ENCODE peak calls at places on chromosomes 6 and 20, in nine cellular contexts. N is PC-9, U is occipital lobe, A is right cardiac atrium, Y is fibroblast of mammary gland, B is head of caudate nucleus, R is DMS153, M is A172, G is Calu3. Q is an unnamed sample.

GRCh38 chr6:142786476-142786875 is 158.5 kb downstream of the HIVEP2 start:
- DNase-seq in N (no peak), U (no peak), A (no peak), Y (peak), B (no peak), R (no peak), M (peak), G (no peak), Q (no peak)

GRCh38 chr20:29874476-29875202 is 1382.8 kb upstream of the DEFB115 start:
- DNase-seq in N (no peak), U (no peak), A (peak), Y (no peak), B (no peak), R (no peak), M (no peak), G (no peak), Q (no peak)

GRCh38 chr20:48783533-48784272 is 44.1 kb downstream of the PREX1 start:
- DNase-seq in N (no peak), U (no peak), A (no peak), Y (no peak), B (no peak), R (no peak), M (no peak), G (no peak), Q (no peak)

GRCh38 chr6:159107451-159108260 is 61.5 kb upstream of the FNDC1 start:
- DNase-seq in N (no peak), U (no peak), A (no peak), Y (no peak), B (no peak), R (peak), M (no peak), G (no peak), Q (no peak)

GRCh38 chr6:106444777-106445507 is 84.4 kb downstream of the CRYBG1 start:
- DNase-seq in N (peak), U (no peak), A (no peak), Y (peak), B (peak), R (peak), M (peak), G (peak), Q (no peak)

GRCh38 chr6:130366011-130366963 is at the start of gene TMEM200A:
- DNase-seq in N (no peak), U (peak), A (peak), Y (peak), B (peak), R (no peak), M (peak), G (peak), Q (peak)

GRCh38 chr6:99297415-99297814 is 52.1 kb downstream of the FAXC start:
- DNase-seq in N (no peak), U (no peak), A (no peak), Y (no peak), B (no peak), R (no peak), M (no peak), G (no peak), Q (no peak)

GRCh38 chr20:44597930-44598329 is 15.6 kb downstream of the PKIG start:
- DNase-seq in N (no peak), U (no peak), A (peak), Y (no peak), B (no peak), R (no peak), M (no peak), G (no peak), Q (peak)

GRCh38 chr20:709421-709820 is 33.8 kb upstream of the SCRT2 start:
- DNase-seq in N (no peak), U (no peak), A (peak), Y (peak), B (no peak), R (peak), M (no peak), G (no peak), Q (peak)

GRCh38 chr6:165986647-165987482 is 180.8 kb downstream of the TBXT start:
- DNase-seq in N (no peak), U (no peak), A (no peak), Y (peak), B (no peak), R (no peak), M (no peak), G (peak), Q (peak)

GRCh38 chr20:3748073-3748472 is 15.6 kb downstream of the HSPA12B start:
- DNase-seq in N (no peak), U (no peak), A (peak), Y (no peak), B (no peak), R (no peak), M (no peak), G (no peak), Q (no peak)

GRCh38 chr6:132130530-132131298 is 179.5 kb upstream of the CCN2 start:
- DNase-seq in N (no peak), U (no peak), A (peak), Y (peak), B (no peak), R (no peak), M (peak), G (no peak), Q (peak)

GRCh38 chr20:63500151-63500901 is 1.4 kb upstream of the EEF1A2 start:
- DNase-seq in N (no peak), U (no peak), A (no peak), Y (no peak), B (no peak), R (no peak), M (no peak), G (no peak), Q (peak)

GRCh38 chr6:140441256-140441655 is 1066.8 kb upstream of the CITED2 start:
- DNase-seq in N (peak), U (no peak), A (peak), Y (peak), B (no peak), R (no peak), M (peak), G (peak), Q (peak)

GRCh38 chr6:45930419-45931059 is 85.1 kb downstream of the CLIC5 start:
- DNase-seq in N (peak), U (peak), A (peak), Y (peak), B (peak), R (peak), M (peak), G (peak), Q (peak)

GRCh38 chr6:47780510-47781356 is 1.1 kb upstream of the OPN5 start:
- DNase-seq in N (peak), U (no peak), A (no peak), Y (peak), B (peak), R (peak), M (peak), G (peak), Q (peak)

GRCh38 chr6:6696867-6697531 is 108.5 kb downstream of the LY86 start:
- DNase-seq in N (peak), U (no peak), A (peak), Y (peak), B (peak), R (no peak), M (peak), G (peak), Q (peak)

GRCh38 chr20:49187330-49188100 is 619 bp downstream of the STAU1 start:
- DNase-seq in N (no peak), U (no peak), A (peak), Y (no peak), B (peak), R (no peak), M (no peak), G (peak), Q (no peak)

GRCh38 chr6:134753001-134753400 is 196.9 kb downstream of the ALDH8A1 start:
- DNase-seq in N (no peak), U (no peak), A (no peak), Y (no peak), B (no peak), R (no peak), M (no peak), G (peak), Q (no peak)

GRCh38 chr20:3788685-3789155 is 2.2 kb upstream of the CENPB start:
- DNase-seq in N (no peak), U (no peak), A (no peak), Y (no peak), B (no peak), R (no peak), M (peak), G (no peak), Q (no peak)

GRCh38 chr20:36153204-36153603 is 1.3 kb upstream of the EPB41L1 start:
- DNase-seq in N (no peak), U (no peak), A (no peak), Y (no peak), B (no peak), R (no peak), M (no peak), G (no peak), Q (no peak)

GRCh38 chr6:111361648-111362047 is 121.4 kb downstream of the REV3L start:
- DNase-seq in N (peak), U (peak), A (no peak), Y (peak), B (peak), R (no peak), M (peak), G (peak), Q (no peak)

GRCh38 chr6:118377711-118378414 is 170.2 kb upstream of the PLN start:
- DNase-seq in N (no peak), U (no peak), A (peak), Y (no peak), B (peak), R (peak), M (no peak), G (no peak), Q (peak)

GRCh38 chr20:10388571-10388970 is 45.5 kb downstream of the MKKS start:
- DNase-seq in N (no peak), U (no peak), A (no peak), Y (no peak), B (no peak), R (no peak), M (no peak), G (no peak), Q (no peak)

GRCh38 chr6:153172815-153173214 is 41.7 kb upstream of the RGS17 start:
- DNase-seq in N (no peak), U (no peak), A (no peak), Y (no peak), B (no peak), R (no peak), M (no peak), G (no peak), Q (no peak)

GRCh38 chr6:149079911-149080501 is 237.5 kb upstream of the TAB2 start:
- DNase-seq in N (no peak), U (peak), A (peak), Y (peak), B (peak), R (no peak), M (no peak), G (no peak), Q (peak)

GRCh38 chr20:17854307-17854903 is 114.2 kb downstream of the SNX5 start:
- DNase-seq in N (peak), U (no peak), A (peak), Y (peak), B (peak), R (peak), M (peak), G (no peak), Q (peak)